ENCODE peak calls at places on chromosomes 13 and 19, in ten cellular contexts. One of them, this sample, is unnamed.

GRCh38 chr19:18939922-18940775 is 868 bp downstream of the HOMER3 start:
- DNase-seq in stimulated activated CD8-positive, alpha-beta memory T cell treated with anti-CD3 and anti-CD28 coated beads, Interleukin-15, amount 100 ng/mL, for 24 hours: no peak
- DNase-seq in T-helper 2 cell: no peak
- DNase-seq in GM23248: peak; percentile 84
- DNase-seq in iris pigment epithelial cell: peak; percentile 54
- DNase-seq in activated B cell treated with CpG ODN at 0.5 μM for 24 hours: no peak
- DNase-seq in A172: peak; percentile 59
- DNase-seq in epithelial cell of esophagus: peak; percentile 71
- DNase-seq in left ventricle myocardium inferior: peak; percentile 46
- DNase-seq in cardiac muscle cell: peak; percentile 55
- DNase-seq in this sample: peak; percentile 43

GRCh38 chr13:31950121-31950810 is 81.3 kb upstream of the FRY start:
- DNase-seq in stimulated activated CD8-positive, alpha-beta memory T cell treated with anti-CD3 and anti-CD28 coated beads, Interleukin-15, amount 100 ng/mL, for 24 hours: no peak
- DNase-seq in T-helper 2 cell: no peak
- DNase-seq in GM23248: no peak
- DNase-seq in iris pigment epithelial cell: no peak
- DNase-seq in activated B cell treated with CpG ODN at 0.5 μM for 24 hours: no peak
- DNase-seq in A172: no peak
- DNase-seq in epithelial cell of esophagus: peak; percentile 35
- DNase-seq in left ventricle myocardium inferior: no peak
- DNase-seq in cardiac muscle cell: no peak
- DNase-seq in this sample: no peak

GRCh38 chr19:34794289-34794960 is 21.4 kb upstream of the ZNF599 start:
- DNase-seq in stimulated activated CD8-positive, alpha-beta memory T cell treated with anti-CD3 and anti-CD28 coated beads, Interleukin-15, amount 100 ng/mL, for 24 hours: no peak
- DNase-seq in T-helper 2 cell: no peak
- DNase-seq in GM23248: no peak
- DNase-seq in iris pigment epithelial cell: peak; percentile 15
- DNase-seq in activated B cell treated with CpG ODN at 0.5 μM for 24 hours: no peak
- DNase-seq in A172: no peak
- DNase-seq in epithelial cell of esophagus: peak; percentile 12
- DNase-seq in left ventricle myocardium inferior: no peak
- DNase-seq in cardiac muscle cell: peak; percentile 5
- DNase-seq in this sample: no peak

GRCh38 chr19:1394252-1395193 is 6.8 kb downstream of the GAMT start:
- DNase-seq in stimulated activated CD8-positive, alpha-beta memory T cell treated with anti-CD3 and anti-CD28 coated beads, Interleukin-15, amount 100 ng/mL, for 24 hours: no peak
- DNase-seq in T-helper 2 cell: no peak
- DNase-seq in GM23248: no peak
- DNase-seq in iris pigment epithelial cell: no peak
- DNase-seq in activated B cell treated with CpG ODN at 0.5 μM for 24 hours: no peak
- DNase-seq in A172: no peak
- DNase-seq in epithelial cell of esophagus: peak; percentile 46
- DNase-seq in left ventricle myocardium inferior: no peak
- DNase-seq in cardiac muscle cell: no peak
- DNase-seq in this sample: no peak

GRCh38 chr13:100659578-100659977 is 15.0 kb downstream of the TMTC4 start:
- DNase-seq in stimulated activated CD8-positive, alpha-beta memory T cell treated with anti-CD3 and anti-CD28 coated beads, Interleukin-15, amount 100 ng/mL, for 24 hours: no peak
- DNase-seq in T-helper 2 cell: no peak
- DNase-seq in GM23248: no peak
- DNase-seq in iris pigment epithelial cell: no peak
- DNase-seq in activated B cell treated with CpG ODN at 0.5 μM for 24 hours: no peak
- DNase-seq in A172: no peak
- DNase-seq in epithelial cell of esophagus: no peak
- DNase-seq in left ventricle myocardium inferior: no peak
- DNase-seq in cardiac muscle cell: no peak
- DNase-seq in this sample: no peak

GRCh38 chr19:1767464-1767933 is 14.2 kb downstream of the ONECUT3 start:
- DNase-seq in stimulated activated CD8-positive, alpha-beta memory T cell treated with anti-CD3 and anti-CD28 coated beads, Interleukin-15, amount 100 ng/mL, for 24 hours: peak; percentile 56
- DNase-seq in T-helper 2 cell: peak; percentile 49
- DNase-seq in GM23248: peak; percentile 37
- DNase-seq in iris pigment epithelial cell: no peak
- DNase-seq in activated B cell treated with CpG ODN at 0.5 μM for 24 hours: peak; percentile 74
- DNase-seq in A172: no peak
- DNase-seq in epithelial cell of esophagus: no peak
- DNase-seq in left ventricle myocardium inferior: peak; percentile 33
- DNase-seq in cardiac muscle cell: peak; percentile 31
- DNase-seq in this sample: peak; percentile 43

GRCh38 chr13:27775943-27776342 is 16.3 kb upstream of the GSX1 start:
- DNase-seq in stimulated activated CD8-positive, alpha-beta memory T cell treated with anti-CD3 and anti-CD28 coated beads, Interleukin-15, amount 100 ng/mL, for 24 hours: no peak
- DNase-seq in T-helper 2 cell: no peak
- DNase-seq in GM23248: no peak
- DNase-seq in iris pigment epithelial cell: no peak
- DNase-seq in activated B cell treated with CpG ODN at 0.5 μM for 24 hours: no peak
- DNase-seq in A172: no peak
- DNase-seq in epithelial cell of esophagus: peak; percentile 29
- DNase-seq in left ventricle myocardium inferior: no peak
- DNase-seq in cardiac muscle cell: no peak
- DNase-seq in this sample: no peak

GRCh38 chr19:16449330-16449961 is 22.3 kb downstream of the EPS15L1 start:
- DNase-seq in stimulated activated CD8-positive, alpha-beta memory T cell treated with anti-CD3 and anti-CD28 coated beads, Interleukin-15, amount 100 ng/mL, for 24 hours: no peak
- DNase-seq in T-helper 2 cell: no peak
- DNase-seq in GM23248: peak; percentile 23
- DNase-seq in iris pigment epithelial cell: peak; percentile 66
- DNase-seq in activated B cell treated with CpG ODN at 0.5 μM for 24 hours: no peak
- DNase-seq in A172: peak; percentile 63
- DNase-seq in epithelial cell of esophagus: no peak
- DNase-seq in left ventricle myocardium inferior: no peak
- DNase-seq in cardiac muscle cell: no peak
- DNase-seq in this sample: no peak

GRCh38 chr19:55261671-55262126 is 2.9 kb upstream of the PPP6R1 start:
- DNase-seq in stimulated activated CD8-positive, alpha-beta memory T cell treated with anti-CD3 and anti-CD28 coated beads, Interleukin-15, amount 100 ng/mL, for 24 hours: no peak
- DNase-seq in T-helper 2 cell: no peak
- DNase-seq in GM23248: no peak
- DNase-seq in iris pigment epithelial cell: no peak
- DNase-seq in activated B cell treated with CpG ODN at 0.5 μM for 24 hours: no peak
- DNase-seq in A172: no peak
- DNase-seq in epithelial cell of esophagus: no peak
- DNase-seq in left ventricle myocardium inferior: no peak
- DNase-seq in cardiac muscle cell: no peak
- DNase-seq in this sample: no peak

GRCh38 chr13:110485604-110486003 is 75.9 kb downstream of the RAB20 start:
- DNase-seq in stimulated activated CD8-positive, alpha-beta memory T cell treated with anti-CD3 and anti-CD28 coated beads, Interleukin-15, amount 100 ng/mL, for 24 hours: no peak
- DNase-seq in T-helper 2 cell: no peak
- DNase-seq in GM23248: no peak
- DNase-seq in iris pigment epithelial cell: peak; percentile 45
- DNase-seq in activated B cell treated with CpG ODN at 0.5 μM for 24 hours: no peak
- DNase-seq in A172: peak; percentile 84
- DNase-seq in epithelial cell of esophagus: no peak
- DNase-seq in left ventricle myocardium inferior: no peak
- DNase-seq in cardiac muscle cell: peak; percentile 17
- DNase-seq in this sample: no peak

GRCh38 chr19:30784850-30785459 is 412.8 kb downstream of the ZNF536 start:
- DNase-seq in stimulated activated CD8-positive, alpha-beta memory T cell treated with anti-CD3 and anti-CD28 coated beads, Interleukin-15, amount 100 ng/mL, for 24 hours: peak; percentile 31
- DNase-seq in T-helper 2 cell: peak; percentile 36
- DNase-seq in GM23248: peak; percentile 54
- DNase-seq in iris pigment epithelial cell: peak; percentile 7
- DNase-seq in activated B cell treated with CpG ODN at 0.5 μM for 24 hours: no peak
- DNase-seq in A172: peak; percentile 24
- DNase-seq in epithelial cell of esophagus: peak; percentile 23
- DNase-seq in left ventricle myocardium inferior: peak; percentile 43
- DNase-seq in cardiac muscle cell: peak; percentile 50
- DNase-seq in this sample: peak; percentile 79

GRCh38 chr13:51152713-51153112 is 41.6 kb upstream of the C13orf42 start:
- DNase-seq in stimulated activated CD8-positive, alpha-beta memory T cell treated with anti-CD3 and anti-CD28 coated beads, Interleukin-15, amount 100 ng/mL, for 24 hours: no peak
- DNase-seq in T-helper 2 cell: no peak
- DNase-seq in GM23248: peak; percentile 14
- DNase-seq in iris pigment epithelial cell: peak; percentile 47
- DNase-seq in activated B cell treated with CpG ODN at 0.5 μM for 24 hours: no peak
- DNase-seq in A172: no peak
- DNase-seq in epithelial cell of esophagus: no peak
- DNase-seq in left ventricle myocardium inferior: no peak
- DNase-seq in cardiac muscle cell: no peak
- DNase-seq in this sample: no peak

GRCh38 chr13:45433381-45433790 is 15.2 kb upstream of the SLC25A30 start:
- DNase-seq in stimulated activated CD8-positive, alpha-beta memory T cell treated with anti-CD3 and anti-CD28 coated beads, Interleukin-15, amount 100 ng/mL, for 24 hours: no peak
- DNase-seq in T-helper 2 cell: no peak
- DNase-seq in GM23248: no peak
- DNase-seq in iris pigment epithelial cell: no peak
- DNase-seq in activated B cell treated with CpG ODN at 0.5 μM for 24 hours: no peak
- DNase-seq in A172: no peak
- DNase-seq in epithelial cell of esophagus: no peak
- DNase-seq in left ventricle myocardium inferior: no peak
- DNase-seq in cardiac muscle cell: no peak
- DNase-seq in this sample: peak; percentile 30

GRCh38 chr19:13012690-13013608 is 17.7 kb downstream of the NFIX start:
- DNase-seq in stimulated activated CD8-positive, alpha-beta memory T cell treated with anti-CD3 and anti-CD28 coated beads, Interleukin-15, amount 100 ng/mL, for 24 hours: no peak
- DNase-seq in T-helper 2 cell: no peak
- DNase-seq in GM23248: peak; percentile 92
- DNase-seq in iris pigment epithelial cell: peak; percentile 65
- DNase-seq in activated B cell treated with CpG ODN at 0.5 μM for 24 hours: no peak
- DNase-seq in A172: peak; percentile 65
- DNase-seq in epithelial cell of esophagus: no peak
- DNase-seq in left ventricle myocardium inferior: peak; percentile 63
- DNase-seq in cardiac muscle cell: peak; percentile 66
- DNase-seq in this sample: no peak

GRCh38 chr13:73173160-73173905 is 114.5 kb downstream of the KLF5 start:
- DNase-seq in stimulated activated CD8-positive, alpha-beta memory T cell treated with anti-CD3 and anti-CD28 coated beads, Interleukin-15, amount 100 ng/mL, for 24 hours: no peak
- DNase-seq in T-helper 2 cell: no peak
- DNase-seq in GM23248: no peak
- DNase-seq in iris pigment epithelial cell: no peak
- DNase-seq in activated B cell treated with CpG ODN at 0.5 μM for 24 hours: no peak
- DNase-seq in A172: no peak
- DNase-seq in epithelial cell of esophagus: peak; percentile 68
- DNase-seq in left ventricle myocardium inferior: no peak
- DNase-seq in cardiac muscle cell: no peak
- DNase-seq in this sample: no peak

GRCh38 chr19:19170053-19170945 is at the start of gene MEF2B:
- DNase-seq in stimulated activated CD8-positive, alpha-beta memory T cell treated with anti-CD3 and anti-CD28 coated beads, Interleukin-15, amount 100 ng/mL, for 24 hours: peak; percentile 43
- DNase-seq in T-helper 2 cell: peak; percentile 76
- DNase-seq in GM23248: peak; percentile 73
- DNase-seq in iris pigment epithelial cell: peak; percentile 74
- DNase-seq in activated B cell treated with CpG ODN at 0.5 μM for 24 hours: peak; percentile 89
- DNase-seq in A172: no peak
- DNase-seq in epithelial cell of esophagus: peak; percentile 79
- DNase-seq in left ventricle myocardium inferior: peak; percentile 77
- DNase-seq in cardiac muscle cell: peak; percentile 73
- DNase-seq in this sample: peak; percentile 28

GRCh38 chr13:110448230-110448629 is 113.3 kb downstream of the RAB20 start:
- DNase-seq in stimulated activated CD8-positive, alpha-beta memory T cell treated with anti-CD3 and anti-CD28 coated beads, Interleukin-15, amount 100 ng/mL, for 24 hours: no peak
- DNase-seq in T-helper 2 cell: no peak
- DNase-seq in GM23248: peak; percentile 38
- DNase-seq in iris pigment epithelial cell: peak; percentile 73
- DNase-seq in activated B cell treated with CpG ODN at 0.5 μM for 24 hours: no peak
- DNase-seq in A172: peak; percentile 93
- DNase-seq in epithelial cell of esophagus: peak; percentile 91
- DNase-seq in left ventricle myocardium inferior: no peak
- DNase-seq in cardiac muscle cell: peak; percentile 45
- DNase-seq in this sample: no peak

GRCh38 chr13:40764587-40765403 is 6.2 kb downstream of the MRPS31 start:
- DNase-seq in stimulated activated CD8-positive, alpha-beta memory T cell treated with anti-CD3 and anti-CD28 coated beads, Interleukin-15, amount 100 ng/mL, for 24 hours: no peak
- DNase-seq in T-helper 2 cell: peak; percentile 22
- DNase-seq in GM23248: peak; percentile 49
- DNase-seq in iris pigment epithelial cell: peak; percentile 81
- DNase-seq in activated B cell treated with CpG ODN at 0.5 μM for 24 hours: no peak
- DNase-seq in A172: no peak
- DNase-seq in epithelial cell of esophagus: no peak
- DNase-seq in left ventricle myocardium inferior: no peak
- DNase-seq in cardiac muscle cell: no peak
- DNase-seq in this sample: no peak

GRCh38 chr13:91776650-91777193 is 378.3 kb downstream of the GPC5 start:
- DNase-seq in stimulated activated CD8-positive, alpha-beta memory T cell treated with anti-CD3 and anti-CD28 coated beads, Interleukin-15, amount 100 ng/mL, for 24 hours: no peak
- DNase-seq in T-helper 2 cell: no peak
- DNase-seq in GM23248: no peak
- DNase-seq in iris pigment epithelial cell: no peak
- DNase-seq in activated B cell treated with CpG ODN at 0.5 μM for 24 hours: no peak
- DNase-seq in A172: no peak
- DNase-seq in epithelial cell of esophagus: no peak
- DNase-seq in left ventricle myocardium inferior: no peak
- DNase-seq in cardiac muscle cell: no peak
- DNase-seq in this sample: no peak

GRCh38 chr19:55370305-55370988 is at the start of gene IL11:
- DNase-seq in stimulated activated CD8-positive, alpha-beta memory T cell treated with anti-CD3 and anti-CD28 coated beads, Interleukin-15, amount 100 ng/mL, for 24 hours: no peak
- DNase-seq in T-helper 2 cell: no peak
- DNase-seq in GM23248: peak; percentile 92
- DNase-seq in iris pigment epithelial cell: no peak
- DNase-seq in activated B cell treated with CpG ODN at 0.5 μM for 24 hours: no peak
- DNase-seq in A172: peak; percentile 77
- DNase-seq in epithelial cell of esophagus: peak; percentile 74
- DNase-seq in left ventricle myocardium inferior: no peak
- DNase-seq in cardiac muscle cell: no peak
- DNase-seq in this sample: no peak

GRCh38 chr13:32669030-32669646 is 82.9 kb downstream of the PDS5B start:
- DNase-seq in stimulated activated CD8-positive, alpha-beta memory T cell treated with anti-CD3 and anti-CD28 coated beads, Interleukin-15, amount 100 ng/mL, for 24 hours: no peak
- DNase-seq in T-helper 2 cell: no peak
- DNase-seq in GM23248: peak; percentile 78
- DNase-seq in iris pigment epithelial cell: peak; percentile 58
- DNase-seq in activated B cell treated with CpG ODN at 0.5 μM for 24 hours: no peak
- DNase-seq in A172: peak; percentile 37
- DNase-seq in epithelial cell of esophagus: peak; percentile 52
- DNase-seq in left ventricle myocardium inferior: no peak
- DNase-seq in cardiac muscle cell: peak; percentile 74
- DNase-seq in this sample: peak; percentile 68

GRCh38 chr13:107208889-107209288 is 641.0 kb upstream of the ARGLU1 start:
- DNase-seq in stimulated activated CD8-positive, alpha-beta memory T cell treated with anti-CD3 and anti-CD28 coated beads, Interleukin-15, amount 100 ng/mL, for 24 hours: no peak
- DNase-seq in T-helper 2 cell: no peak
- DNase-seq in GM23248: no peak
- DNase-seq in iris pigment epithelial cell: no peak
- DNase-seq in activated B cell treated with CpG ODN at 0.5 μM for 24 hours: no peak
- DNase-seq in A172: no peak
- DNase-seq in epithelial cell of esophagus: no peak
- DNase-seq in left ventricle myocardium inferior: no peak
- DNase-seq in cardiac muscle cell: peak; percentile 40
- DNase-seq in this sample: no peak

GRCh38 chr19:4701557-4701956 is 22.1 kb downstream of the DPP9 start:
- DNase-seq in stimulated activated CD8-positive, alpha-beta memory T cell treated with anti-CD3 and anti-CD28 coated beads, Interleukin-15, amount 100 ng/mL, for 24 hours: no peak
- DNase-seq in T-helper 2 cell: no peak
- DNase-seq in GM23248: no peak
- DNase-seq in iris pigment epithelial cell: no peak
- DNase-seq in activated B cell treated with CpG ODN at 0.5 μM for 24 hours: no peak
- DNase-seq in A172: no peak
- DNase-seq in epithelial cell of esophagus: no peak
- DNase-seq in left ventricle myocardium inferior: no peak
- DNase-seq in cardiac muscle cell: no peak
- DNase-seq in this sample: no peak

This sample was measured in SK-MEL-5.